ENCODE peak calls at places on chromosomes 7 and 10, in four cellular contexts. H is K562, M is GM12878, Q is HepG2. F is an unnamed sample.

GRCh38 chr10:132707776-132708171 is 78.2 kb downstream of the NKX6-2 start:
- DNase-seq in H (no peak), M (no peak), Q (no peak), F (no peak)

GRCh38 chr7:107996072-107996824 is 6.7 kb downstream of the LAMB1 start:
- DNase-seq in H (no peak), M (no peak), Q (no peak), F (no peak)

GRCh38 chr7:135768990-135769389 is 20.4 kb upstream of the FAM180A start:
- DNase-seq in H (no peak), M (no peak), Q (no peak), F (no peak)

GRCh38 chr7:134293029-134293740 is 23.5 kb downstream of the SLC35B4 start:
- DNase-seq in H (no peak), M (peak; percentile 84), Q (peak; percentile 95), F (no peak)

GRCh38 chr10:97511711-97512445 is 13.2 kb downstream of the UBTD1 start:
- DNase-seq in H (peak; percentile 18), M (no peak), Q (no peak), F (no peak)

GRCh38 chr10:29955308-29955935 is 104.0 kb downstream of the JCAD start:
- DNase-seq in H (no peak), M (no peak), Q (no peak), F (no peak)

GRCh38 chr7:74013539-74014272 is 14.3 kb upstream of the ELN start:
- DNase-seq in H (no peak), M (no peak), Q (no peak), F (no peak)

GRCh38 chr7:28052933-28053332 is 127.7 kb downstream of the JAZF1 start:
- DNase-seq in H (no peak), M (no peak), Q (no peak), F (no peak)

GRCh38 chr10:31961264-31961663 is 32.6 kb upstream of the ARHGAP12 start:
- DNase-seq in H (no peak), M (no peak), Q (no peak), F (no peak)

GRCh38 chr7:33952824-33953223 is 47.5 kb downstream of the BMPER start:
- DNase-seq in H (no peak), M (no peak), Q (no peak), F (no peak)

GRCh38 chr7:27172823-27173411 is 1.2 kb downstream of the HOXA10 start:
- DNase-seq in H (no peak), M (no peak), Q (no peak), F (no peak)

GRCh38 chr7:74568658-74569057 is 88.9 kb upstream of the GTF2I start:
- DNase-seq in H (no peak), M (no peak), Q (no peak), F (no peak)

GRCh38 chr7:158416283-158416933 is 171.2 kb downstream of the PTPRN2 start:
- DNase-seq in H (no peak), M (no peak), Q (no peak), F (no peak)

GRCh38 chr10:125868372-125868975 is 12.6 kb downstream of the DHX32 start:
- DNase-seq in H (peak; percentile 17), M (no peak), Q (peak; percentile 48), F (no peak)

GRCh38 chr7:30566596-30566995 is 28.1 kb upstream of the GARS1 start:
- DNase-seq in H (no peak), M (no peak), Q (no peak), F (no peak)

DNA sequence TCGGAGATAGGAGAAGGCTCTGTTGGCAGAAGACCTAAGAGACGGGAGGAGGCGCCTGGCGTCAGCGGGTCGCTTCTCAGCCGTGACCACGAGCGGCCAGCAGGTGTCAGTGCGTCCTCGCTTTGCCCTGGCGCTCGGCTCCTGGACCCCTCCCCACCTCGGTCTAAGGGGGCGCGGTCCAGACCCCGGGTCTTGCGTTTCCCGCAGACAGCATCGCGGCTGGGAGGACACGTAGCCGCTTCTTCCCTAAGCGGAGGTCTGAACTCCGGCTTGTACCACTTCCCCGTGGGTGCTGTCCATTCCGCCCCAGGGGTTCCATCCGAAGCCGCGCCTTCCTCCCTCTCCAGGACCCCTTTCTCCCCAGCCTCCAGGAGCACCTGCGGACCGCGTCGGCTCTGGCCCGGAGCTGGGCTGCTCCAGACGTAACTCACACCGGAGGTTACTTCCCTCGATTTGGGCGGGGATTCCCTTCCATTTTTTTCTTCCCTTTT is 593 bp upstream of the ADRA2A start:
- DNase-seq in H (peak; percentile 51), M (no peak), Q (no peak), F (peak; percentile 92)
- TF ChIP-seq USF2 in H (no peak), M (no peak), Q (no peak), F (no peak)

DNA sequence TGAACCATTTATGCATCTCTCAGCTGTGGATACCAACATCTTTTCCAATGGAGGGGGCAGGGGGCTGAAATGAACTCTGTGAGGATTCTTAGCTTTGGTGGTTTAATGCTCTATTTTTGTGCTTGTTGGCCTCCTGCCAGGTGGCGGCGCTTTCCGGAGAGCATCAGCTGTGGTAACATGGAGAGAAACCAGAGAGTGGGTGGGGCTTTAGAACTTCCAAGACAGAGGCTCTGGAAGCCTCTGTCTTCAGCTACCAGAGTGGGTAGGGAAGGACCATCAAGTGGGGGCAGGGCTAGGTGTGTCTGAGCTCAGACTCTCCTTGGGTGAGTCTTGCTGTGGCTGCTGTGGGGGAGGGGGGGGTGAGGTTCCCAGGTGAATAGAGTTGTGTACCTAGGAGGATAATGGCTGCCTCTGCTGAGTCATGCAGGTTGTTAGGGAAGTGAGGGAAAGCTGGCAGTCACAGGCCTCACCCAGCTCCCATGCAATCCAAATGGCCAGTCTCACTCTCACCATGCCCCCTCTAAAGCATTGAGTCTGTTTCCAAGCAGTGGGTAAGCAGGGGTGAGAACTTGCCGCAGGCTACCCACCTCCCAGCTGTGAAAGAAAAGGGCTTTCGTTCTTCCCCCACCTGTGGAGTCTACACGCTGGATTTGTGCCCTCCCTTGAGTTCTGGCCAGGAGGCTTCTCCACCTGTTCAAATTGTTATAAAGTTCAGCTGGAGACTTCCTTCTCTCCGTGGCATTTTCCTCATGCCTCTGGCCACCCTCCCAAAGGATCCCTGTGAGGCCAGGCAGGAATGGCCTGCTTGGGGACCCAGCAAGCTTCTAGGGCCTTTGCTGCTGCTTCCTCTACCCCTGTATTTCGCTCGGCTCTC is 527.0 kb downstream of the NEBL start:
- DNase-seq in H (no peak), M (no peak), Q (no peak), F (peak; percentile 77)
- TF ChIP-seq CBFB in H (no peak), M (no peak), Q (no peak), F (no peak)

GRCh38 chr7:39509441-39509840 is 56.8 kb upstream of the YAE1 start:
- DNase-seq in H (no peak), M (no peak), Q (no peak), F (no peak)

GRCh38 chr7:39509912-39510311 is 56.3 kb upstream of the YAE1 start:
- DNase-seq in H (no peak), M (no peak), Q (no peak), F (no peak)

GRCh38 chr7:39510738-39511372 is 55.3 kb upstream of the YAE1 start:
- DNase-seq in H (no peak), M (no peak), Q (no peak), F (no peak)

GRCh38 chr7:39504963-39505362 is 61.2 kb upstream of the YAE1 start:
- DNase-seq in H (peak; percentile 29), M (no peak), Q (no peak), F (no peak)

GRCh38 chr7:39507866-39508551 is 58.2 kb upstream of the YAE1 start:
- DNase-seq in H (no peak), M (no peak), Q (no peak), F (no peak)
- TF ChIP-seq USF2 in H (no peak), M (no peak), Q (no peak), F (no peak)

GRCh38 chr7:371779-372545 is 82.0 kb downstream of the FOXL3 start:
- DNase-seq in H (no peak), M (no peak), Q (no peak), F (peak; percentile 10)
- TF ChIP-seq CBFB in H (no peak), M (no peak), Q (no peak), F (no peak)